ENCODE peak calls at places on chromosome 9, in nine cellular contexts. V is astrocyte of the cerebellum, L is lower lobe of right lung, W is HFFc6, F is ovary, J is psoas muscle, R is RWPE1, A is fibroblast of mammary gland, S is WTC11. D is an unnamed sample.

GRCh38 chr9:91443994-91444392 is 20.4 kb upstream of the NFIL3 start:
- DNase-seq in V (no peak), L (no peak), W (no peak), F (no peak), J (no peak), R (no peak), A (no peak), S (no peak), D (no peak)

GRCh38 chr9:89226076-89226475 is 47.5 kb upstream of the SHC3 start:
- DNase-seq in V (peak), L (no peak), W (no peak), F (no peak), J (no peak), R (no peak), A (peak), S (peak), D (peak)

GRCh38 chr9:113011911-113012381 is at the start of gene ZNF883:
- DNase-seq in V (peak), L (peak), W (peak), F (peak), J (peak), R (peak), A (peak), S (peak), D (peak)

GRCh38 chr9:101235105-101235866 is 149.5 kb downstream of the BAAT start:
- DNase-seq in V (peak), L (no peak), W (no peak), F (no peak), J (no peak), R (peak), A (peak), S (no peak), D (no peak)

GRCh38 chr9:2816476-2817141 is 27.3 kb downstream of the PUM3 start:
- DNase-seq in V (no peak), L (no peak), W (peak), F (no peak), J (no peak), R (no peak), A (peak), S (no peak), D (no peak)

GRCh38 chr9:34158362-34158869 is 20.4 kb upstream of the UBAP1 start:
- DNase-seq in V (peak), L (peak), W (peak), F (no peak), J (no peak), R (peak), A (peak), S (no peak), D (peak)

GRCh38 chr9:131290767-131291370 is 1.3 kb downstream of the PLPP7 start:
- DNase-seq in V (no peak), L (no peak), W (no peak), F (no peak), J (no peak), R (no peak), A (no peak), S (no peak), D (no peak)

GRCh38 chr9:124574944-124575343 is 67.7 kb upstream of the NR5A1 start:
- DNase-seq in V (no peak), L (no peak), W (peak), F (no peak), J (no peak), R (peak), A (peak), S (no peak), D (no peak)

GRCh38 chr9:35229066-35229778 is 67.4 kb downstream of the UNC13B start:
- DNase-seq in V (no peak), L (no peak), W (no peak), F (no peak), J (no peak), R (no peak), A (no peak), S (no peak), D (no peak)

GRCh38 chr9:133818444-133818843 is 80.3 kb upstream of the SARDH start:
- DNase-seq in V (no peak), L (no peak), W (no peak), F (no peak), J (no peak), R (no peak), A (peak), S (no peak), D (no peak)

GRCh38 chr9:1457460-1457859 is 407.3 kb downstream of the DMRT2 start:
- DNase-seq in V (no peak), L (no peak), W (no peak), F (no peak), J (no peak), R (no peak), A (no peak), S (no peak), D (no peak)

GRCh38 chr9:33225319-33226152 is 14.4 kb upstream of the SPINK4 start:
- DNase-seq in V (peak), L (no peak), W (peak), F (peak), J (no peak), R (peak), A (peak), S (peak), D (peak)

DNA sequence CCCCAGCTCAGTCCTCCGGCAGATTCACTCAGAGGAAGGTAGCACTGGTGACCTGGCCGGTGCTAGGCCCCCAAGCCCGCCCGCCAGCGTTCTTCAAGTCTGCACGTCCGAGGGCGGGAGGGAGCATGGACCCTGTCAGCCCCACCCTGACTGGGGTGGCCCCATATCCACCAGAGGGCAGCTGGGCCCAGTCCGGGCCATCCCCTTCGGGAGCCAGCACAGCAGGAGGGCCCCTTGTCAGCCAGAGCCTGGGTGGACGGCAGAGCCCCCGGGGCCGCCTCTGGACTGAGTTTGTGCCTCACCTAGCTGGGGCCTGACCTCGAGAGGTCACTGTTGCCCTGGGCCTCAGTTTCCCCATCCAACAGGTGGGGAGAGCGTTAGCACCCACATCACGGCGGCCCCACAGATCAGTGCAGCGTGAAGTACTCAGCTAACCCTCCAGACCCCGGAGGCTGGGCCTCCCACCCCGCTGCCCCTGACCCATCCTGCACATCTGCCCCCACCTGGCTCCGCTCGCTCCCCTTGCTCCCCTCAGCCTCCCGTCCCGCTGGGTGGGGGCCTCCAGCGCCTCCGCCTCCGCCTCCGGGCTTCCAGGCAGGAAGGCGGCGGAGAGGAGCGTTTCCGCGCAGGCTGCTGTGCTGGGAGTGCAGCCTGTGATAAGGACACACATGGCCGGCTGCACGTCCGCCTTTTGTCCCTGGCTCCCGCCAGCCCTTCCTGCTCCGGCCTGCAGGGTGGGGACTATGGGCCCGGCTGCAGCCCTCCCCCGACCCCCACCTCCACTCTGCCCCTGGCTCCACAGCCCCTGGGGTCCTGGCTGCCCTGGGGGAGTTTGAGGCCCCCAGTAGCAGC is 16.6 kb upstream of the EGFL7 start:
- DNase-seq in V (no peak), L (peak), W (no peak), F (no peak), J (peak), R (no peak), A (no peak), S (no peak), D (no peak)
- TF ChIP-seq CTCF in V (no peak), L (peak), W (no peak), F (no peak), J (no peak), R (no peak), A (no peak), S (no peak), D (no peak)

GRCh38 chr9:92686954-92687353 is 17.0 kb upstream of the IPPK start:
- DNase-seq in V (no peak), L (no peak), W (no peak), F (no peak), J (no peak), R (no peak), A (no peak), S (peak), D (no peak)
- TF ChIP-seq CTCF in V (peak), L (no peak), W (peak), F (no peak), J (no peak), R (no peak), A (peak), S (no peak), D (no peak)

DNA sequence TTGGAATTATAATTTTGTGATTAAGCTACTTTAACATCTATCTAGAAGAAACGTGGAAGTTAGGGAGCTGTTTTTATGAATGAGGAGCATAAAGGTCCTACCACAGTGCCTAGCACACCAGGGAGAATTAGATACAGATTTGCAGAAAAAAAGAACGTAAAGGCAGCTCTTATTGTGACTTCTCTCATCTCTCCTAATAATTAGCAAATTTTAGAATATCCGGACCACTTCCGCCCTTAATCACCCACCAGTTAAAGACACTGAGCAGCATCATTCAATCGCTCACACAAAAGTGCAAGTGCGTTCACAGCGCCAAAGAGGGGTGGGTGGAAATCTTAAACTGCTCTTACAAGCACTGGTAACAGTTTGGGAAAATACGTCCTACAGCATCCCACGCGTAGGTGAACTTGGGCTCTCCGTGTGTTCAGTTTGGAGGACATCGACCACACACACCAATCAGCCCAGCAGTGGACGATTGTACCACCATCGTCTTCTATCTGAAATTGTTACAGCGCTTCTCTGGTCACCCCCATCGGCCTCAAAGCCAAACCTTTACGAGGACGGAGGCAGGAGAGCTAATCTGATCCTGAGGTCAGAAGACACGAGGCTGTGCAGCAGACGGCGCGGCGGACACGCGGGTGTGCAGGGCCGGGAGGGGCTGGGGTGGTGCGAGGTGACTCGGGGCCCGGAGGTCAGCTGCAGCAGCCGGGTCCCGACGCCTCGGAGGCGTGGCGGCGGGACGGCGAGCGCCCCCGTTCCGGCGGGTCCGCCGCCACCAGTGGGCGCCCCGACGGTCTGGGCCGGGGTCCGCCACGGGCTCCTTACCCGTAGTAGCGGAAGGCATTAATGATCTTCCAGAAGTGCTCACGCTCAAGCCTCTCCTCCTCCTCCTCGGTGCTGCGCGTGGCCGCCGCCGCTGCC is 646 bp downstream of the CARNMT1 start:
- DNase-seq in V (no peak), L (peak), W (peak), F (peak), J (peak), R (peak), A (peak), S (peak), D (peak)
- TF ChIP-seq CTCF in V (no peak), L (no peak), W (no peak), F (peak), J (no peak), R (no peak), A (no peak), S (no peak), D (no peak)

GRCh38 chr9:87080512-87081225 is 133.4 kb upstream of the GAS1 start:
- DNase-seq in V (no peak), L (no peak), W (no peak), F (no peak), J (no peak), R (no peak), A (peak), S (no peak), D (no peak)
- TF ChIP-seq CTCF in V (no peak), L (no peak), W (no peak), F (no peak), J (peak), R (no peak), A (peak), S (no peak), D (no peak)